ENCODE peak calls at places on chromosomes 16 and 17, in five cellular contexts. One of them, this sample, is unnamed. For H3K27me3, the result is how much of the 10 kb centered on the place peaks cover.

GRCh38 chr16:27174007-27174406 is 29.3 kb upstream of the KDM8 start:
- DNase-seq in K562: no peak
- DNase-seq in CD8-positive, alpha-beta T cell: peak
- DNase-seq in cardiac muscle cell: no peak
- DNase-seq in fibroblast of lung: no peak
- DNase-seq in this sample: no peak

GRCh38 chr17:53454337-53454736 is 368.4 kb upstream of the KIF2B start:
- DNase-seq in K562: no peak
- DNase-seq in cardiac muscle cell: no peak
- DNase-seq in CD8-positive, alpha-beta T cell: no peak
- DNase-seq in fibroblast of lung: no peak
- DNase-seq in this sample: no peak

GRCh38 chr16:25093208-25094061 is 18.1 kb upstream of the LCMT1 start:
- DNase-seq in fibroblast of lung: no peak
- DNase-seq in K562: no peak
- DNase-seq in cardiac muscle cell: no peak
- DNase-seq in CD8-positive, alpha-beta T cell: no peak
- DNase-seq in this sample: no peak

GRCh38 chr17:80877095-80877828 is 114.4 kb upstream of the CHMP6 start:
- DNase-seq in cardiac muscle cell: no peak
- DNase-seq in fibroblast of lung: no peak
- DNase-seq in K562: no peak
- DNase-seq in CD8-positive, alpha-beta T cell: no peak
- DNase-seq in this sample: no peak

GRCh38 chr17:79851461-79851817 is 12.2 kb upstream of the CBX4 start:
- DNase-seq in cardiac muscle cell: no peak
- DNase-seq in CD8-positive, alpha-beta T cell: no peak
- DNase-seq in K562: no peak
- DNase-seq in fibroblast of lung: no peak
- DNase-seq in this sample: no peak

GRCh38 chr16:30342751-30343490 is 12.2 kb downstream of the CD2BP2 start:
- DNase-seq in cardiac muscle cell: no peak
- DNase-seq in fibroblast of lung: no peak
- DNase-seq in K562: no peak
- DNase-seq in CD8-positive, alpha-beta T cell: no peak
- DNase-seq in this sample: no peak

GRCh38 chr16:31496670-31497069 is 11.5 kb downstream of the RUSF1 start:
- DNase-seq in cardiac muscle cell: no peak
- DNase-seq in CD8-positive, alpha-beta T cell: no peak
- DNase-seq in K562: no peak
- DNase-seq in fibroblast of lung: no peak
- DNase-seq in this sample: no peak

GRCh38 chr16:75695708-75696107 is 5.6 kb downstream of the DUXB start:
- DNase-seq in fibroblast of lung: peak
- DNase-seq in cardiac muscle cell: no peak
- DNase-seq in CD8-positive, alpha-beta T cell: no peak
- DNase-seq in K562: peak
- DNase-seq in this sample: no peak

GRCh38 chr17:17723354-17724261 is 42.4 kb downstream of the RAI1 start:
- DNase-seq in fibroblast of lung: peak
- DNase-seq in K562: no peak
- DNase-seq in CD8-positive, alpha-beta T cell: no peak
- DNase-seq in cardiac muscle cell: peak
- DNase-seq in this sample: peak

GRCh38 chr17:8015236-8015956 is 13.0 kb downstream of the GUCY2D start:
- DNase-seq in CD8-positive, alpha-beta T cell: no peak
- DNase-seq in fibroblast of lung: no peak
- DNase-seq in K562: no peak
- DNase-seq in cardiac muscle cell: no peak
- DNase-seq in this sample: no peak

DNA sequence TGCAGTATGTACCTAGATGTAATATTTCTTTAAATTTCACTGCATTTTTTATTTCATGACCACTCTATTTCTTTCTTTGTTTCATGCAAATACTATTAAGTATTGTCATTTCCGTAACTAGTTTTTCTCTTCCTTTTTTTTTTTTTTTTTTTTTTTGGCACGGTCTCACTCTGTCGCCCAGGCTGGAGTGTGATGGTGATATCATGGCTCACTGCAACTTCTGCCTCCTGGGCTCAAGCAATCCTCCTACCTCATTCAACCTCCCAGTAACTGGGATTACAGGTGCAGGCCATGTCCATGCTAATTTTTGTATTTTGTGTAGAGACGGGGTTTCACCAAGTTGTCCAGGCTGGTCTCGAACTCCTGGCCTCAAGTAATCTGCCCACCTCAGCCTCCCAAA is 70.7 kb downstream of the TMEM114 start:
- DNase-seq in fibroblast of lung: no peak
- DNase-seq in CD8-positive, alpha-beta T cell: no peak
- DNase-seq in cardiac muscle cell: no peak
- DNase-seq in K562: no peak
- DNase-seq in this sample: no peak
- H3K27me3 ChIP-seq in fibroblast of lung: under half
- H3K27me3 ChIP-seq in CD8-positive, alpha-beta T cell: under half
- H3K27me3 ChIP-seq in cardiac muscle cell: under half
- H3K27me3 ChIP-seq in K562: under half
- H3K27me3 ChIP-seq in this sample: under half

DNA sequence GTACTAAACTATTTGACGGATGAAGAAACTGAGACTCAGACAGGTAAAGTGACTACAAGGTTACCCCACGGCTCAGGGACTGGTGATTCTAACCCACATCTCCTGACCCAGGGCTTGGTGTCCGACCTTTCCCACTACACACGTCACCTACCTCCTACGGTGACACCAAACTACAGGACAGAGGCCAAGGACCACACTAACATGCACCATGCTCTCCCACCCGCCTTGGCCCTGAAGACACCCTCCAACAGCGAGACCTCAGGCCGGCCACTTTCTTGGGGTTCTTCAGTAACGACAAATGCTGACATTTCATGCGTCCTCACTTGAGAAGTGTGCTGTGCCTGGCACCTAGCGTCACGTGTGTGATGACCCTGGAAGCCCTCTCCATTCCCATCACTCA is 6.4 kb downstream of the KNOP1 start:
- DNase-seq in fibroblast of lung: no peak
- DNase-seq in cardiac muscle cell: no peak
- DNase-seq in CD8-positive, alpha-beta T cell: no peak
- DNase-seq in K562: no peak
- DNase-seq in this sample: no peak
- H3K27me3 ChIP-seq in fibroblast of lung: under half
- H3K27me3 ChIP-seq in cardiac muscle cell: under half
- H3K27me3 ChIP-seq in CD8-positive, alpha-beta T cell: under half
- H3K27me3 ChIP-seq in K562: under half
- H3K27me3 ChIP-seq in this sample: under half

GRCh38 chr16:89172171-89172900 is 788 bp downstream of the CDH15 start:
- DNase-seq in K562: no peak
- DNase-seq in fibroblast of lung: no peak
- DNase-seq in CD8-positive, alpha-beta T cell: no peak
- DNase-seq in cardiac muscle cell: no peak
- DNase-seq in this sample: no peak
- H3K27me3 ChIP-seq in K562: under half
- H3K27me3 ChIP-seq in fibroblast of lung: under half
- H3K27me3 ChIP-seq in CD8-positive, alpha-beta T cell: under half
- H3K27me3 ChIP-seq in cardiac muscle cell: under half
- H3K27me3 ChIP-seq in this sample: half or more

GRCh38 chr16:82047787-82048186 is 12.7 kb downstream of the HSD17B2 start:
- DNase-seq in K562: no peak
- DNase-seq in fibroblast of lung: no peak
- DNase-seq in CD8-positive, alpha-beta T cell: no peak
- DNase-seq in cardiac muscle cell: no peak
- DNase-seq in this sample: no peak

GRCh38 chr16:82050909-82051357 is 15.9 kb downstream of the HSD17B2 start:
- DNase-seq in fibroblast of lung: no peak
- DNase-seq in CD8-positive, alpha-beta T cell: no peak
- DNase-seq in cardiac muscle cell: no peak
- DNase-seq in K562: no peak
- DNase-seq in this sample: no peak

GRCh38 chr16:82051656-82052055 is 16.6 kb downstream of the HSD17B2 start:
- DNase-seq in fibroblast of lung: no peak
- DNase-seq in CD8-positive, alpha-beta T cell: no peak
- DNase-seq in cardiac muscle cell: no peak
- DNase-seq in K562: no peak
- DNase-seq in this sample: no peak

GRCh38 chr16:82049484-82049883 is 14.4 kb downstream of the HSD17B2 start:
- DNase-seq in fibroblast of lung: no peak
- DNase-seq in CD8-positive, alpha-beta T cell: no peak
- DNase-seq in K562: no peak
- DNase-seq in cardiac muscle cell: no peak
- DNase-seq in this sample: no peak

GRCh38 chr16:82050506-82050905 is 15.5 kb downstream of the HSD17B2 start:
- DNase-seq in CD8-positive, alpha-beta T cell: no peak
- DNase-seq in K562: no peak
- DNase-seq in cardiac muscle cell: no peak
- DNase-seq in fibroblast of lung: no peak
- DNase-seq in this sample: no peak
- H3K27me3 ChIP-seq in CD8-positive, alpha-beta T cell: under half
- H3K27me3 ChIP-seq in K562: under half
- H3K27me3 ChIP-seq in cardiac muscle cell: under half
- H3K27me3 ChIP-seq in fibroblast of lung: under half
- H3K27me3 ChIP-seq in this sample: under half

DNA sequence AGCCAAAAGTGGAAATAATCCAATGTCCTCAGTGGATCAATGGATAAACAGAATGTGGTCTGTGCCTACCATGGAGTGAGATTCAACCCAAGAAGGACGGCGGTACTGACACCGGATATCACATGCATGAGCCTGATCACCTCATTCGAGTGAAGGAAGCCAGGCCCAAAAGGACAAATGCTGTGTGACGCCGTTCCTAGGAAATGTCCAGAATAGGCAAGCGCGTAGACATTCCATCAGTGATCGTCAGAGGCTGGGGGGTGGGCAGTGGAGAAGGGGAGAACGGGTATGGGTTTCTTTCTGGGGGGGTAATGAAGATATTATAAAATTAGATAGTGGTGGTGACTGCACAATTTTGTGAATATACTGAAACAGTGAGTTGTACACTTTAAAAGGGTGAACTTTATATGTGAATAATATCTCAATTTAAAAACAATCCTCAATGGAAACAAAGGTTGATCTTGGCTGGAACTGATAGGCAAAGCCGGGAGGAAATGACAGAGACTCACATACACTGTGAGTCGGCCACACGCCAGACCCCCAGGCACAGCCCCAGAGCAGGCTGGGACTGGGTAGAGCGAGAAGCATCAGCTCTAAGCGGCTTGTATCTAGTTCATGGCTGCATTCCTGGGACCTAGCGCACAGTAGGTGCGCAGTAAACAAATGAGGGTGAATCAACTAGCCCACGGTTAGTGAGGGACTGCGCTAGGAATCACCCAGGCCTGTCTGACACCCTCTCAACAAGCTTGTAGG is 3.5 kb downstream of the DBNDD1 start:
- DNase-seq in K562: no peak
- DNase-seq in CD8-positive, alpha-beta T cell: no peak
- DNase-seq in fibroblast of lung: no peak
- DNase-seq in cardiac muscle cell: no peak
- DNase-seq in this sample: no peak
- H3K27me3 ChIP-seq in K562: under half
- H3K27me3 ChIP-seq in CD8-positive, alpha-beta T cell: under half
- H3K27me3 ChIP-seq in fibroblast of lung: under half
- H3K27me3 ChIP-seq in cardiac muscle cell: under half
- H3K27me3 ChIP-seq in this sample: under half

GRCh38 chr17:74181341-74181740 is 22.1 kb upstream of the RPL38 start:
- DNase-seq in cardiac muscle cell: no peak
- DNase-seq in fibroblast of lung: no peak
- DNase-seq in CD8-positive, alpha-beta T cell: no peak
- DNase-seq in K562: no peak
- DNase-seq in this sample: no peak

GRCh38 chr17:74180336-74180735 is 23.1 kb upstream of the RPL38 start:
- DNase-seq in cardiac muscle cell: peak
- DNase-seq in CD8-positive, alpha-beta T cell: no peak
- DNase-seq in fibroblast of lung: no peak
- DNase-seq in K562: no peak
- DNase-seq in this sample: no peak

GRCh38 chr17:74185786-74186185 is 17.7 kb upstream of the RPL38 start:
- DNase-seq in cardiac muscle cell: no peak
- DNase-seq in CD8-positive, alpha-beta T cell: no peak
- DNase-seq in fibroblast of lung: no peak
- DNase-seq in K562: no peak
- DNase-seq in this sample: no peak

GRCh38 chr17:74182041-74182783 is 21.3 kb upstream of the RPL38 start:
- DNase-seq in fibroblast of lung: no peak
- DNase-seq in CD8-positive, alpha-beta T cell: no peak
- DNase-seq in K562: no peak
- DNase-seq in cardiac muscle cell: no peak
- DNase-seq in this sample: no peak

GRCh38 chr17:74183411-74183810 is 20.1 kb upstream of the RPL38 start:
- DNase-seq in CD8-positive, alpha-beta T cell: no peak
- DNase-seq in fibroblast of lung: no peak
- DNase-seq in K562: no peak
- DNase-seq in cardiac muscle cell: no peak
- DNase-seq in this sample: no peak
- H3K27me3 ChIP-seq in CD8-positive, alpha-beta T cell: under half
- H3K27me3 ChIP-seq in fibroblast of lung: under half
- H3K27me3 ChIP-seq in K562: under half
- H3K27me3 ChIP-seq in cardiac muscle cell: under half
- H3K27me3 ChIP-seq in this sample: half or more

GRCh38 chr17:4507361-4508111 is 8.9 kb downstream of the SPNS2 start:
- DNase-seq in cardiac muscle cell: no peak
- DNase-seq in CD8-positive, alpha-beta T cell: no peak
- DNase-seq in fibroblast of lung: no peak
- DNase-seq in K562: no peak
- DNase-seq in this sample: no peak

GRCh38 chr17:4509402-4509801 is 10.7 kb downstream of the SPNS2 start:
- DNase-seq in K562: no peak
- DNase-seq in fibroblast of lung: no peak
- DNase-seq in CD8-positive, alpha-beta T cell: no peak
- DNase-seq in cardiac muscle cell: no peak
- DNase-seq in this sample: no peak

GRCh38 chr17:4509923-4510614 is 11.4 kb downstream of the SPNS2 start:
- DNase-seq in fibroblast of lung: no peak
- DNase-seq in CD8-positive, alpha-beta T cell: no peak
- DNase-seq in cardiac muscle cell: no peak
- DNase-seq in K562: no peak
- DNase-seq in this sample: no peak

GRCh38 chr17:4506892-4507291 is 8.2 kb downstream of the SPNS2 start:
- DNase-seq in fibroblast of lung: no peak
- DNase-seq in CD8-positive, alpha-beta T cell: no peak
- DNase-seq in cardiac muscle cell: no peak
- DNase-seq in K562: no peak
- DNase-seq in this sample: no peak

DNA sequence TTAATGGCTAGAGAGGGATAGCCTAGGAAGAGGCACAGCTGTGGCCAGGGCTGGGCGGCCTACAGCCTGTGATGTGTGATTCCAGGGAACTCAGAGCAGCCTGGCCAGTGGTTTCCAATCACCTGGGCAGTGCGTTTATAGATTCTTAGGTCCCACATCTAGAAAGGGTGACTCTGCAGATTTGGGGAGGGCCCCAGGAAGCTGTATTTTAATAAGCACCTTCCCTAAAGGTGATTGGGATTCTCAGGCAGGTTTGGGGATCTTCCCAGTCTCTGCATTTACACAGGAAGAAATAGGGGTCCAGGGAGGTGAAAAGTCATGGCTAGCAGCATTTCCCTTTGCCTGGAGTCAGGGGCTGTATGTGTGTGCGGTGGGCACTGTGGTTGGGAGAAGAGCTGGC is 9.5 kb downstream of the SPNS2 start:
- DNase-seq in cardiac muscle cell: no peak
- DNase-seq in fibroblast of lung: no peak
- DNase-seq in CD8-positive, alpha-beta T cell: no peak
- DNase-seq in K562: no peak
- DNase-seq in this sample: no peak
- H3K27me3 ChIP-seq in cardiac muscle cell: under half
- H3K27me3 ChIP-seq in fibroblast of lung: under half
- H3K27me3 ChIP-seq in CD8-positive, alpha-beta T cell: under half
- H3K27me3 ChIP-seq in K562: under half
- H3K27me3 ChIP-seq in this sample: under half

GRCh38 chr16:86580798-86581185 is 2.4 kb downstream of the FOXL1 start:
- DNase-seq in K562: no peak
- DNase-seq in CD8-positive, alpha-beta T cell: no peak
- DNase-seq in cardiac muscle cell: no peak
- DNase-seq in fibroblast of lung: no peak
- DNase-seq in this sample: peak
- H3K27me3 ChIP-seq in K562: under half
- H3K27me3 ChIP-seq in CD8-positive, alpha-beta T cell: under half
- H3K27me3 ChIP-seq in cardiac muscle cell: half or more
- H3K27me3 ChIP-seq in fibroblast of lung: under half
- H3K27me3 ChIP-seq in this sample: under half